ENCODE peak calls at places on chromosomes 16 and 17, in four cellular contexts. P is aorta, B is psoas muscle, X is mesenchymal stem cell. V is an unnamed sample. For H3K4me1, the result is how much of the 10 kb centered on the place peaks cover.

GRCh38 chr16:11407047-11407982 is 62.1 kb downstream of the RMI2 start:
- DNase-seq in X (peak), B (no peak), P (no peak), V (peak)

GRCh38 chr17:66985338-66985737 is 20.8 kb downstream of the CACNG4 start:
- DNase-seq in P (no peak), B (no peak), X (no peak), V (no peak)

GRCh38 chr17:57442914-57443571 is 186.7 kb downstream of the MSI2 start:
- DNase-seq in B (peak), P (peak), X (peak), V (peak)

GRCh38 chr17:18026408-18026776 is 12.6 kb downstream of the ATPAF2 start:
- DNase-seq in X (peak), B (peak), P (no peak), V (peak)

GRCh38 chr16:69812213-69813014 is 50.3 kb downstream of the WWP2 start:
- DNase-seq in P (no peak), X (no peak), B (no peak), V (no peak)

GRCh38 chr16:86547286-86547685 is 7.7 kb downstream of the MTHFSD start:
- DNase-seq in X (no peak), P (peak), B (no peak), V (no peak)

GRCh38 chr16:6032438-6032837 is 934.8 kb upstream of the EEF2KMT start:
- DNase-seq in P (no peak), B (no peak), X (no peak), V (no peak)

GRCh38 chr17:1168537-1169234 is 11.1 kb downstream of the ABR start:
- DNase-seq in P (no peak), X (no peak), B (no peak), V (no peak)

GRCh38 chr17:73179878-73180277 is 13.0 kb upstream of the COG1 start:
- DNase-seq in B (no peak), X (no peak), P (no peak), V (no peak)

GRCh38 chr17:39997543-39997942 is 16.9 kb downstream of the PSMD3 start:
- DNase-seq in B (no peak), P (no peak), X (no peak), V (no peak)

GRCh38 chr16:64051826-64052225 is 1070.0 kb downstream of the CDH11 start:
- DNase-seq in P (no peak), B (no peak), X (peak), V (peak)

GRCh38 chr17:596763-597644 is 117.6 kb downstream of the VPS53 start:
- DNase-seq in B (no peak), P (no peak), X (peak), V (peak)

GRCh38 chr17:81563861-81564586 is 11.9 kb upstream of the FAAP100 start:
- DNase-seq in X (peak), P (no peak), B (no peak), V (peak)

GRCh38 chr16:1778200-1779179 is 3.9 kb downstream of the SPSB3 start:
- DNase-seq in X (no peak), P (no peak), B (peak), V (no peak)

GRCh38 chr17:5131146-5131715 is 15.4 kb downstream of the USP6 start:
- DNase-seq in B (no peak), P (no peak), X (no peak), V (no peak)

GRCh38 chr16:14284930-14285541 is 213.9 kb downstream of the MRTFB start:
- DNase-seq in B (no peak), P (no peak), X (peak), V (peak)

GRCh38 chr17:57536289-57536688 is 208.8 kb downstream of the CCDC182 start:
- DNase-seq in P (no peak), B (no peak), X (no peak), V (no peak)

GRCh38 chr16:58741166-58741565 is 7.0 kb upstream of the GOT2 start:
- DNase-seq in X (no peak), P (no peak), B (no peak), V (no peak)

GRCh38 chr16:66588981-66589713 is 9.9 kb downstream of the CMTM2 start:
- DNase-seq in P (no peak), X (peak), B (peak), V (peak)

GRCh38 chr17:64622931-64623654 is 39.0 kb downstream of the SMURF2 start:
- DNase-seq in P (no peak), B (no peak), X (peak), V (peak)

GRCh38 chr17:79874329-79874981 is 35.2 kb upstream of the CBX4 start:
- DNase-seq in P (no peak), X (peak), B (no peak), V (peak)

GRCh38 chr16:4544483-4544882 is 5.9 kb upstream of the CDIP1 start:
- DNase-seq in X (no peak), B (no peak), P (no peak), V (no peak)

GRCh38 chr16:1979271-1980025 is 1.8 kb downstream of the NOXO1 start:
- DNase-seq in P (no peak), B (no peak), X (no peak), V (no peak)

GRCh38 chr16:57619133-57619605 is 9.3 kb upstream of the ADGRG1 start:
- DNase-seq in P (no peak), X (no peak), B (no peak), V (no peak)

GRCh38 chr17:17669081-17669850 is 12.0 kb upstream of the RAI1 start:
- DNase-seq in P (no peak), B (no peak), X (no peak), V (no peak)

GRCh38 chr16:50260206-50261159 is 5.9 kb upstream of the ADCY7 start:
- DNase-seq in P (peak), X (no peak), B (no peak), V (no peak)

GRCh38 chr17:73256220-73256619 is 5.5 kb downstream of the CPSF4L start:
- DNase-seq in B (no peak), P (no peak), X (no peak), V (no peak)

GRCh38 chr17:1286379-1287106 is 7.1 kb downstream of the TRARG1 start:
- DNase-seq in B (no peak), X (no peak), P (no peak), V (no peak)

GRCh38 chr16:27725271-27726010 is 175.5 kb downstream of the KATNIP start:
- DNase-seq in B (no peak), P (peak), X (no peak), V (no peak)

GRCh38 chr17:73792994-73793393 is 148.7 kb upstream of the SDK2 start:
- DNase-seq in X (no peak), P (no peak), B (no peak), V (no peak)

GRCh38 chr17:75601057-75601987 is 13.7 kb downstream of the MYO15B start:
- DNase-seq in X (peak), P (no peak), B (peak), V (peak)

GRCh38 chr16:63789603-63790002 is 1332.3 kb downstream of the CDH11 start:
- DNase-seq in X (no peak), P (no peak), B (no peak), V (no peak)

GRCh38 chr16:90026135-90026534 is 6.9 kb upstream of the DBNDD1 start:
- DNase-seq in X (no peak), B (no peak), P (no peak), V (no peak)

DNA sequence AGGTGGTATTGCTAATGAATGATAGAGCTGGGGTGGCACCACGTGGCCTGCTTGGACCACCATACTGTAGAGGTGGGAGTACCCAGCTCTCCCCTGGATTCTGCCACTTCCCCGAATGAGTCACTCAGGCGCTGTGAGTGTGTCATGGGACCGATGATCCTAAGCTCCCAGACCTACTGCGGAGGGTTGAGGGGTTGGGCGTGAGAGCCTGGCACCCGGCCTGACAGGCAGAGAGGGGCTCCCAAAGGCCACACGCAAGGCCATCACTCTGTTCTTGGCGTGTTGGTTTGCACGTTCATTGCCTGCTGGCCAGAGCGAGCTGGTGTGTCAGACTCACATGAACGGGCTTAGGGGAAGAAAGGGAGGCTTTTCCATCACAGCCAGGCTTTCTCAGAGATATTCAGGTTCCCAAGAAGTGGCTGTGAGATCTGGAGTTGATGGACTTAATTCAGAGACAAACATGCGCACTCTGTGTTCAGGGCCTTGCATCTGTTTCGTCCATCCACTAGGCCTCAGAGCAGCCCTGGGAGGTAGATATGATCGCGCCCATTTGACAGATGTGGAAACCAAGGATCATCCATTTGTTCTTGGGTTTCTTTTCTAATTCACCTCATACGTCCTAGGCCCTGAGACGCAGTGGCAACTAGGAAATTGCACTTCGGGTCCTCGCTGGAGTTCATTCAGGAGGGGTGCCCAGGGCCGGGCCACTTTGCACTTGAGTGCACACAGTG is 41.4 kb downstream of the CMIP start:
- DNase-seq in P (no peak), B (peak), X (no peak), V (peak)
- H3K4me1 ChIP-seq in P (under half), B (under half), X (under half), V (under half)

DNA sequence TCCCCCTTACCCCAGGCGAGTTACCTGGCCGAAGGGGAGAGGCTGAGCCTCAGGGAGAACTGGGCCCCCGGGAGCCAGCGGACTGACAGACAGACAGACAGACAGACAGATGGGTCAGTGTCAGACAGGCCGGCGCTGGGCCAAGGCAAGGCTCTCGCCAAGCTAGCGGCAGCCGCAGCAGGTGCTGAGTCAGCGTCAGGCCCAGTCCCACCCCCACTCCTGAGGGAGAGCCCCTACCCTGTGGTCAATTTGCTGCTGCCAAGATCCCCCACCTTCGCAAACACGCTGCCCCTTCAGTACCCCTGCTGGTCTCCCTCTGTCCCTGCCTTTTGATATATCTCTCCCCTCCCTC is 1.5 kb downstream of the FGF11 start:
- DNase-seq in B (peak), P (peak), X (peak), V (peak)
- H3K4me1 ChIP-seq in B (under half), P (under half), X (half or more), V (under half)

DNA sequence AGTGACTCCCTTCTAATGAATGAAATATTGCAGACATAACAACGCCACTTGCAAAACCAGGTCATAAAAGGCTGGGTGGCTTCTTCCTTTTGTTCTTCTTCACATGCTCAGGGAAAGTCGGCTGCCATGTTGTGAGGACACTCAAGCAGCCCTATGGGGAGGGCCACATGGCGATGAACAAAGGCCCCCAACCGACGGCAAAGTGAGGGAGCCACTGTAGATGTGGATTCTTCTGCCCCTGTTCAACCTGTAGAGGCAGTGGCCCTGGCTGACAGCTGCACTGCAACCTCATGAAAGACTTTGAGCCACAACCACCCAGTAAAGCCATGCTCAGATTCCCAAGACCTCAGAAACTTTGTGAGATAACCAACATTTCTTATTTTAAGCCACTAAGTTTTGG is 203.5 kb upstream of the TNRC6C start:
- DNase-seq in P (no peak), X (no peak), B (no peak), V (no peak)
- H3K4me1 ChIP-seq in P (under half), X (under half), B (under half), V (under half)

DNA sequence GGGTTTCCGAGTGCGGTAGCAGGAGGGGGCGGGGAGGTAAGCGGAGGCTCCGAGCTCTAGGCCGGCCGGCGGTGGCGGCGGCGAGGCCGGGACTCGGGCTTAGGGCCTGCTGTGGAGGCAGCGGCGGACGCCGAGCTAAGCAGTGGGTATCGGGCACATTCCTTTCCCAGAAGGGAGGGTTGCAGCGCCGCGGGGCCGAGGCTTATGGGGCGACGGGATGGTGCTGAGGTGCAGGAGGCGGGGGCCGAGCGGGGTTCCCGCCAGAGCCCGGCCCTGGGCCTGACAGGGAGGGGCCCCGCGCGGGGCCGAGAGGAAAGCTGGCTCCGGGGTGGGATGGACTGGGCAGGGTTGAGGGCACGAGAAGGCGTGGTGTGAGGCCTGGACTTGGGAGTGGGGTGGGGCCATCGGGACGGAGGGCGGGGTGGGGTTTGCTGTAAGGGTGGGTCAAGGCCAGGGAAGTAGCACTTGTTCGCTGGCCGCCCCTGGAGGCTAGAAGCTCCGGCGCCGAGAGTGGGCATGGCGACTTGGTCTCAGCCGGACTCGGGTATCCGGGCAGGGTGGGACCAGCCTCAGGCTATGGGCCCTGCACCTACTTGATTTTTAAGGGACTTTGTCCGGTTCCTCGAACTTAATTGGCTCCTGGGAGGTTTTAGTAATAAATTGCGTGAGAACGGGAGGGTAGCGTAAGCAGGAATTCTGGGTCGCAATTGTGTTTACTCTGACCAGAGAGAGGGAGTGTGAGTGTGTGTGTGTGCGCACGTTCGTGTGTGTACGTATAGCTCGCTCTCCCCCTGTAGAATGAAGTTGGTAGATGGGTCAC is at the start of gene NFE2L1:
- DNase-seq in B (peak), X (peak), P (peak), V (peak)
- H3K4me1 ChIP-seq in B (half or more), X (under half), P (under half), V (under half)

GRCh38 chr17:8125196-8125946 is 1.5 kb upstream of the HES7 start:
- DNase-seq in B (peak), P (peak), X (peak), V (peak)
- H3K4me1 ChIP-seq in B (under half), P (under half), X (under half), V (under half)

GRCh38 chr17:9233761-9234160 is 212.5 kb downstream of the NTN1 start:
- DNase-seq in B (peak), P (no peak), X (no peak), V (no peak)
- H3K4me1 ChIP-seq in B (under half), P (under half), X (under half), V (under half)

V was measured in GM23248.